ENCODE peak calls at places on chromosomes 4 and X, in seven cellular contexts. N is stomach, E is K562, L is A549, A is SK-N-SH, K is sigmoid colon, P is GM12878. U is an unnamed sample. For H3K4me1, the result is how much of the 10 kb centered on the place peaks cover.

GRCh38 chr4:2087170-2087569 is 28.0 kb downstream of the NAT8L start:
- DNase-seq in N (no peak), E (no peak), L (no peak), A (no peak), K (no peak), P (no peak), U (no peak)

GRCh38 chr4:138669479-138670165 is 346.0 kb upstream of the NOCT start:
- DNase-seq in N (no peak), E (no peak), L (no peak), A (no peak), K (no peak), P (no peak), U (no peak)

GRCh38 chrX:287670-288069 is 6.5 kb downstream of the PLCXD1 start:
- DNase-seq in N (no peak), E (no peak), L (no peak), A (no peak), K (no peak), P (no peak), U (no peak)

GRCh38 chr4:185304944-185305690 is 90.6 kb downstream of the LRP2BP start:
- DNase-seq in N (no peak), E (no peak), L (peak), A (peak), K (no peak), P (peak), U (no peak)

GRCh38 chrX:112913807-112914206 is 73.2 kb upstream of the AMOT start:
- DNase-seq in N (no peak), E (no peak), L (no peak), A (no peak), K (no peak), P (no peak), U (no peak)

GRCh38 chr4:78675325-78675724 is 100.8 kb upstream of the BMP2K start:
- DNase-seq in N (no peak), E (no peak), L (no peak), A (no peak), K (no peak), P (no peak), U (no peak)

GRCh38 chr4:145207934-145208333 is 27.5 kb upstream of the OTUD4 start:
- DNase-seq in N (no peak), E (no peak), L (no peak), A (no peak), K (no peak), P (no peak), U (no peak)

GRCh38 chrX:44244008-44244407 is 99.5 kb downstream of the EFHC2 start:
- DNase-seq in N (no peak), E (no peak), L (peak), A (peak), K (no peak), P (no peak), U (no peak)

GRCh38 chr4:174120446-174121142 is 162.9 kb downstream of the FBXO8 start:
- DNase-seq in N (no peak), E (peak), L (peak), A (peak), K (peak), P (no peak), U (peak)

GRCh38 chr4:10296730-10297129 is 160.5 kb downstream of the ZNF518B start:
- DNase-seq in N (peak), E (no peak), L (no peak), A (no peak), K (no peak), P (no peak), U (no peak)

GRCh38 chrX:13778916-13779315 is 38.0 kb downstream of the GPM6B start:
- DNase-seq in N (no peak), E (no peak), L (no peak), A (no peak), K (no peak), P (no peak), U (no peak)

GRCh38 chr4:40255722-40256281 is 59.0 kb downstream of the RHOH start:
- DNase-seq in N (no peak), E (no peak), L (peak), A (no peak), K (no peak), P (no peak), U (no peak)

GRCh38 chr4:97998203-97998602 is 145.1 kb downstream of the STPG2 start:
- DNase-seq in N (no peak), E (no peak), L (no peak), A (no peak), K (no peak), P (no peak), U (no peak)

GRCh38 chrX:129738466-129739308 is at the start of gene XPNPEP2:
- DNase-seq in N (no peak), E (no peak), L (no peak), A (peak), K (peak), P (no peak), U (peak)

GRCh38 chrX:23008431-23009099 is 8.8 kb downstream of the DDX53 start:
- DNase-seq in N (no peak), E (no peak), L (peak), A (peak), K (no peak), P (no peak), U (no peak)

GRCh38 chr4:76179398-76180318 is 31.5 kb upstream of the NUP54 start:
- DNase-seq in N (peak), E (peak), L (peak), A (peak), K (peak), P (no peak), U (peak)

GRCh38 chrX:66015152-66015827 is 24.6 kb downstream of the VSIG4 start:
- DNase-seq in N (no peak), E (peak), L (no peak), A (no peak), K (no peak), P (peak), U (no peak)

GRCh38 chr4:176841730-176842129 is 49.0 kb upstream of the VEGFC start:
- DNase-seq in N (no peak), E (no peak), L (no peak), A (no peak), K (no peak), P (no peak), U (no peak)

GRCh38 chr4:53847935-53848334 is 216.5 kb downstream of the CHIC2 start:
- DNase-seq in N (no peak), E (no peak), L (no peak), A (no peak), K (no peak), P (no peak), U (no peak)

GRCh38 chr4:1488357-1488756 is 82.1 kb upstream of the NKX1-1 start:
- DNase-seq in N (no peak), E (no peak), L (no peak), A (no peak), K (peak), P (no peak), U (no peak)

GRCh38 chrX:52983526-52983925 is 25.2 kb upstream of the FAM156A start:
- DNase-seq in N (no peak), E (no peak), L (no peak), A (no peak), K (peak), P (no peak), U (no peak)

GRCh38 chr4:104941661-104942062 is 205.0 kb upstream of the TET2 start:
- DNase-seq in N (no peak), E (no peak), L (no peak), A (no peak), K (no peak), P (peak), U (no peak)

GRCh38 chr4:27789768-27790167 is 929.1 kb downstream of the STIM2 start:
- DNase-seq in N (no peak), E (no peak), L (no peak), A (no peak), K (no peak), P (no peak), U (no peak)

GRCh38 chr4:83340692-83341343 is 6.2 kb upstream of the HPSE start:
- DNase-seq in N (no peak), E (no peak), L (no peak), A (no peak), K (no peak), P (no peak), U (no peak)

DNA sequence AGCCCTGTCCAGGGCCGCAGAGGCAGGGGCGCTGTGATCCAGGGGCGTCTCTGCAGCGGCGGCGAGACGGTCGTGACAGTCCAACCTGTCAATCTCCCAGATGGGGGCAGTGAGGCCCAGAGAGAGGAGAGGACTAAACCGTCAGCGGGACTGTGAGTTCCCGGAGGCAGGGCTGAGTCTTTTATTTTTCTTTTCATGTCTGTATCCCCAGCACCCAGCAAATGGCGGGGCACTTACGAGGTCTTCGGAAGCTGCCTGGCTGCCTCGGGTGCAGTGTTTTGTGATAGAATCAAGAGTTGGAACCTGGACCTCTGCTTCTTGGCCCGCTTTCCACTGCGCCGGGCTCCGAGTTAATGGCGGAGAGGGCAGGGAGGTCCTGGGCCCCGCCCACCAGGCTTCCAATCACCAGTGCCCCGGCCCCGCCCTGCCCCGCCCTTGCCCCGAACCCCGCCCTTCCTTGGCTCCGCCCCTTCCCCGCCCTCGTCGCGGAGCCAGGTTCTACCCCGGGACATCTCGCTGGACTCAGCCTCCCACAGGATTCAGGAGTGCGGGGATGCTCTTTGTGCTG is 35.3 kb upstream of the GRPEL1 start:
- DNase-seq in N (peak), E (peak), L (peak), A (peak), K (peak), P (peak), U (peak)
- TF ChIP-seq CTCF in N (no peak), E (peak), L (no peak), A (no peak), K (no peak), P (no peak), U (no peak)

DNA sequence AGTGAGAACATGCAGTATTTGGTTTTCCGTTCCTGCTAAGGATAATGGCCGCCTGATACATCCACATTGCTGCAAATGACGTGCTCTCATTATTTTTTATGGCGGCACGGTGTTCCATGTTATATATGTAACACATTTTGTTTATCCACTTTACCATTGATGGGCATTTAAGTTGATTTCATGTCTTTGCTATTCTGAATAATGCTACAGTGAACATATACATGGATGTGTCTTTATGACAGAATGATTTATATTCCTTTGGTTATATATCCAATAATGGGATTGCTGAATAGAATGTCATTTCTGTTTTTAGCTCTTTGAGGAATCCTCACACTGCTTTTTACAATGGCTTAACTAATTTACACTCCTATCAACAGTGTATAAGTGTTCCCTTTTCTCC is 1223.2 kb downstream of the RAPGEF2 start:
- DNase-seq in N (no peak), E (no peak), L (no peak), A (no peak), K (no peak), P (no peak), U (no peak)
- TF ChIP-seq EP300 in N (no peak), E (no peak), L (no peak), A (no peak), K (no peak), P (no peak), U (no peak)

DNA sequence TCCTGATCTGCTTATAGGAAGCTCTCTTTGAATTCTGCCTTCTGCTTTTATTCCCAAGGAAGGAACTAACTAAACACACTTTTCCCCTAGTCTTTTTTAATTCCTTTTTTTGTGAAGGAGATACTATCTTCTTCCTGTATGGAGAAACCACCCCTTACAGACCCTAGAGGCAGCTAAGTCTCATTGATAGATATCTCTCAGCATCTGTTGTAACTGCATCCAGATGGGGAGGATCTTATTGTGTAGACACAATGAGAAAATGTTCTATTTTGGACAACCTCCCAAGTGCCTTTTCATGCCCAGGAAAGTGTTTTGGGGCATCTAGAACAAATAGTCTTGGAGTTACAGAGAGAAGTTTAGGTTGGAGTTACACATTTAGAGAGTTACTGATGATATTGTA is 64.4 kb downstream of the AFF1 start:
- DNase-seq in N (no peak), E (no peak), L (no peak), A (peak), K (no peak), P (no peak), U (no peak)
- H3K4me1 ChIP-seq in N (under half), E (under half), L (under half), A (under half), K (under half), P (under half), U (under half)

GRCh38 chr4:186560647-186561046 is 5.3 kb upstream of the MTNR1A start:
- DNase-seq in N (no peak), E (no peak), L (no peak), A (no peak), K (no peak), P (no peak), U (no peak)
- TF ChIP-seq CTCF in N (no peak), E (no peak), L (no peak), A (no peak), K (no peak), P (no peak), U (no peak)

DNA sequence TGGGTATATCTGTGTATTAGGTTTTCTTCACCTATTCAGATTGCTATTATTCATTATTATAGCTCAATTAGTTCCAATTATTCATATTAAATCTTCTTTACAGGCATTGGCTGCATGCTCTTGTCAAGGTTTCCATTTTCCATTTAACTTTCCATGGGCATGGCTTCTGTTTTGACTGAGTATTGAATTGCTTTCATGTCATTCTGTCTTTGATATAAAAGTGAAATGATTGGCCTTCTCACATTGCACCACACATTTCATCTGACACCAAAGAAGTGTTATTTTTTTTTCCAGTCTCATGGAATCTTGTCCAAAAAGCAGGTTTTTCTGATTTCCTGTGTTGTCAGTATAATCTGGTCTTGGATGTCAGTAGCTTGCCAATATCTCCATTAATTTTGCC is 1244.3 kb downstream of the RAPGEF2 start:
- DNase-seq in N (no peak), E (no peak), L (no peak), A (no peak), K (no peak), P (no peak), U (no peak)
- TF ChIP-seq EP300 in N (no peak), E (no peak), L (no peak), A (no peak), K (no peak), P (no peak), U (no peak)

U was measured in ovary.